ENCODE peak calls at places on chromosomes 12 and 14, in seven cellular contexts. P is right atrium auricular region, L is B cell, Z is A549, E is sigmoid colon, S is glutamatergic neuron, A is BJ. K is an unnamed sample.

GRCh38 chr14:65153101-65153500 is 50.8 kb upstream of the MAX start:
- DNase-seq in P (no peak), L (no peak), Z (no peak), E (no peak), S (no peak), A (no peak), K (no peak)

GRCh38 chr12:103748002-103748401 is 93.0 kb downstream of the NT5DC3 start:
- DNase-seq in P (no peak), L (no peak), Z (no peak), E (no peak), S (no peak), A (no peak), K (no peak)

GRCh38 chr14:61406198-61406597 is 84.8 kb downstream of the PRKCH start:
- DNase-seq in P (no peak), L (no peak), Z (no peak), E (no peak), S (no peak), A (no peak), K (no peak)

GRCh38 chr12:112738531-112738930 is 53.0 kb upstream of the RPH3A start:
- DNase-seq in P (no peak), L (no peak), Z (no peak), E (no peak), S (no peak), A (no peak), K (no peak)

GRCh38 chr14:84021433-84021832 is 1508.5 kb upstream of the FLRT2 start:
- DNase-seq in P (no peak), L (no peak), Z (no peak), E (no peak), S (no peak), A (no peak), K (no peak)

GRCh38 chr14:104215706-104216334 is 77.4 kb downstream of the KIF26A start:
- DNase-seq in P (no peak), L (no peak), Z (no peak), E (no peak), S (peak), A (no peak), K (no peak)

GRCh38 chr14:30006695-30007094 is 79.0 kb upstream of the PRKD1 start:
- DNase-seq in P (no peak), L (no peak), Z (no peak), E (no peak), S (no peak), A (no peak), K (no peak)

GRCh38 chr12:128259556-128260070 is 7.4 kb upstream of the TMEM132C start:
- DNase-seq in P (no peak), L (peak), Z (peak), E (no peak), S (peak), A (no peak), K (peak)

GRCh38 chr12:84856156-84856900 is 56.3 kb downstream of the SLC6A15 start:
- DNase-seq in P (no peak), L (no peak), Z (no peak), E (no peak), S (no peak), A (no peak), K (no peak)

GRCh38 chr12:50564948-50565297 is 60.1 kb downstream of the DIP2B start:
- DNase-seq in P (no peak), L (no peak), Z (no peak), E (no peak), S (no peak), A (no peak), K (no peak)

GRCh38 chr12:116650585-116650984 is 87.3 kb downstream of the SPRING1 start:
- DNase-seq in P (no peak), L (no peak), Z (no peak), E (no peak), S (no peak), A (no peak), K (no peak)

GRCh38 chr12:128698573-128698972 is 125.2 kb downstream of the SLC15A4 start:
- DNase-seq in P (no peak), L (no peak), Z (no peak), E (no peak), S (no peak), A (no peak), K (no peak)

GRCh38 chr12:56593909-56594621 is 36.1 kb downstream of the BAZ2A start:
- DNase-seq in P (peak), L (peak), Z (peak), E (peak), S (peak), A (peak), K (peak)

GRCh38 chr14:58129208-58129607 is 22.8 kb downstream of the ARMH4 start:
- DNase-seq in P (no peak), L (no peak), Z (no peak), E (no peak), S (no peak), A (no peak), K (no peak)
- TF ChIP-seq CTCF in P (no peak), L (no peak), Z (peak), E (no peak), S (no peak), A (no peak), K (no peak)

GRCh38 chr14:95875831-95876768 is 532 bp upstream of the TUNAR start:
- DNase-seq in P (no peak), L (peak), Z (no peak), E (no peak), S (peak), A (no peak), K (no peak)
- TF ChIP-seq CTCF in P (no peak), L (no peak), Z (no peak), E (no peak), S (no peak), A (no peak), K (no peak)

DNA sequence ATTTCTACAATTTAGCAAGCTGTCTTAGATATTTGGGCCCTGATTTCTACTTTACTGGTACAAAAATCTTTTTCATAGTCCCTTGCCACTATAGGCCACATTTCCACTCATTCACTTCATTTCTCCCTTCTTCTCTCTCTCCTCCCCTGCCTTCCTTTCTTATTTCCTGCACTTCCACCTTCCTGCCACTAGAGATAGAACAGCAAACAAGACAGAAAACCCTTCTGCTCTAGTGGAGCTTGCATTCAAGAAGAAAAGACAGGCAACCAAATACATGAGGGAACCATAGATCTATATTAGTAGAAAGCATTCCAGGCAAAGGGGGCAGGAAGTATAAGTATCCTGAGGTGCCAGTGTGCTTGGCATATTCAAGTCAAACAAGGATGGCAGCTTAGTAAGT is 623.5 kb downstream of the FLRT2 start:
- DNase-seq in P (no peak), L (no peak), Z (no peak), E (no peak), S (no peak), A (no peak), K (no peak)
- TF ChIP-seq CTCF in P (no peak), L (no peak), Z (no peak), E (no peak), S (peak), A (no peak), K (peak)

GRCh38 chr14:51518681-51519080 is 133.0 kb upstream of the FRMD6 start:
- DNase-seq in P (no peak), L (no peak), Z (no peak), E (no peak), S (no peak), A (no peak), K (no peak)
- TF ChIP-seq CTCF in P (no peak), L (no peak), Z (no peak), E (no peak), S (no peak), A (no peak), K (no peak)

DNA sequence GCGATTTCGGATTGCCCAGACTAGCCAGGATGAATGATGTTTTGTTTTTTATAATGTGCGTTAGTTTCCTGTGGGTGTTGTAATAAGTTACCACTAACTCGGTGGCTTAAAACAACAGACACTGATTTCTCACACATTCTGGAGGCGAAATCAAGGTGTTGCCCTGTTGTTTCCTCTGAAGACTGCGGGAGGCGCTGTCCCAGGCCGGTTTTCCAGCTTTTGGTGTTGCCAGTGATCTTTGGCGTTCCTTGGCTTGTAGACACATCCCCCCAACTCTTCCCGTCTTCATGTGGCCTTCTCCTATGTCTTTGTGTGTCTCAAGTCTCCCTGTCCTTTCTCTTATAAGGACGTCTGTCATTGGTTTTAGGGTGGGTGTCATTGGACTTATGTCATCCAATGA is 267.7 kb downstream of the AACS start:
- DNase-seq in P (no peak), L (no peak), Z (no peak), E (no peak), S (no peak), A (no peak), K (no peak)
- TF ChIP-seq CTCF in P (no peak), L (no peak), Z (no peak), E (no peak), S (no peak), A (no peak), K (peak)

GRCh38 chr12:31959701-31960391 is 631 bp downstream of the RESF1 start:
- DNase-seq in P (peak), L (peak), Z (peak), E (peak), S (peak), A (no peak), K (peak)
- TF ChIP-seq CTCF in P (peak), L (peak), Z (peak), E (no peak), S (no peak), A (peak), K (peak)

GRCh38 chr12:99253068-99253467 is 394.5 kb upstream of the GARIN6 start:
- DNase-seq in P (no peak), L (no peak), Z (peak), E (no peak), S (no peak), A (no peak), K (no peak)
- TF ChIP-seq CTCF in P (no peak), L (no peak), Z (no peak), E (no peak), S (no peak), A (no peak), K (no peak)

GRCh38 chr12:95848575-95849388 is 10.0 kb upstream of the SNRPF start:
- DNase-seq in P (no peak), L (no peak), Z (peak), E (no peak), S (no peak), A (no peak), K (peak)
- TF ChIP-seq CTCF in P (peak), L (no peak), Z (peak), E (no peak), S (no peak), A (peak), K (peak)

GRCh38 chr14:93115069-93115919 is 431 bp downstream of the ITPK1 start:
- DNase-seq in P (peak), L (peak), Z (peak), E (peak), S (peak), A (peak), K (peak)
- TF ChIP-seq CTCF in P (peak), L (peak), Z (no peak), E (no peak), S (no peak), A (no peak), K (peak)